ENCODE peak calls at places on chromosomes 1 and 21, in four cellular contexts. M, B, V and H are unnamed samples.

GRCh38 chr21:15343066-15343465 is 278.3 kb upstream of the NRIP1 start:
- DNase-seq in M (no peak), B (no peak), V (no peak), H (no peak)

GRCh38 chr21:22813201-22813600 is 1815.0 kb downstream of the NCAM2 start:
- DNase-seq in M (no peak), B (no peak), V (no peak), H (no peak)

GRCh38 chr1:5982868-5983267 is 9.4 kb downstream of the NPHP4 start:
- DNase-seq in B (no peak), V (no peak), M (no peak), H (no peak)

GRCh38 chr21:43367296-43367695 is 59.6 kb downstream of the SIK1 start:
- DNase-seq in V (no peak), M (no peak), B (no peak), H (no peak)

GRCh38 chr1:24536391-24536840 is 19.5 kb upstream of the NCMAP start:
- DNase-seq in V (peak), B (peak), M (peak), H (peak)

GRCh38 chr1:7771673-7772299 is 690 bp downstream of the VAMP3 start:
- DNase-seq in B (no peak), M (no peak), V (no peak), H (no peak)

GRCh38 chr21:44965251-44966022 is 25.6 kb downstream of the SLX9 start:
- DNase-seq in M (no peak), V (peak), B (no peak), H (no peak)

GRCh38 chr1:94783342-94784264 is 36.6 kb upstream of the SLC44A3 start:
- DNase-seq in M (no peak), B (peak), V (no peak), H (no peak)

GRCh38 chr1:205936846-205937707 is 6.2 kb downstream of the SLC26A9 start:
- DNase-seq in V (no peak), M (no peak), B (no peak), H (no peak)

GRCh38 chr1:56877973-56878372 is 23.4 kb downstream of the C8A start:
- DNase-seq in V (no peak), B (no peak), M (no peak), H (no peak)

GRCh38 chr1:18464665-18465050 is 16.1 kb upstream of the KLHDC7A start:
- DNase-seq in V (no peak), B (no peak), M (no peak), H (no peak)

GRCh38 chr1:56416385-56416972 is 162.9 kb downstream of the PLPP3 start:
- DNase-seq in V (no peak), M (no peak), B (no peak), H (no peak)

GRCh38 chr1:7634841-7635240 is 136.3 kb upstream of the VAMP3 start:
- DNase-seq in V (no peak), B (no peak), M (no peak), H (no peak)

GRCh38 chr1:28249013-28249870 is 10.1 kb upstream of the SESN2 start:
- DNase-seq in V (peak), M (peak), B (no peak), H (no peak)

GRCh38 chr21:41207401-41208388 is 39.7 kb downstream of the BACE2 start:
- DNase-seq in V (peak), M (no peak), B (peak), H (no peak)

GRCh38 chr1:109901508-109902145 is 9.0 kb upstream of the CSF1 start:
- DNase-seq in V (peak), B (no peak), M (no peak), H (no peak)

GRCh38 chr1:228452194-228453021 is 34.8 kb upstream of the RNF187 start:
- DNase-seq in M (no peak), B (no peak), V (no peak), H (no peak)

GRCh38 chr1:239288964-239289535 is 97.3 kb upstream of the CHRM3 start:
- DNase-seq in B (no peak), M (no peak), V (no peak), H (no peak)

GRCh38 chr1:172719066-172719627 is 60.2 kb downstream of the FASLG start:
- DNase-seq in V (no peak), M (no peak), B (peak), H (no peak)

GRCh38 chr1:2604156-2604853 is 17.7 kb downstream of the PRXL2B start:
- DNase-seq in V (no peak), B (no peak), M (no peak), H (no peak)

GRCh38 chr1:71668059-71668458 is 587.2 kb upstream of the ZRANB2 start:
- DNase-seq in M (no peak), V (no peak), B (no peak), H (no peak)

GRCh38 chr1:94593611-94594010 is 52.1 kb upstream of the F3 start:
- DNase-seq in V (no peak), M (no peak), B (no peak), H (no peak)

GRCh38 chr1:209879539-209879938 is 51.8 kb downstream of the UTP25 start:
- DNase-seq in B (no peak), M (no peak), V (no peak), H (no peak)

GRCh38 chr1:209876091-209876800 is 48.5 kb downstream of the UTP25 start:
- DNase-seq in M (no peak), B (no peak), V (no peak), H (no peak)

GRCh38 chr1:209873067-209873810 is 45.5 kb downstream of the UTP25 start:
- DNase-seq in B (peak), M (no peak), V (no peak), H (no peak)

GRCh38 chr1:209877109-209877764 is 49.5 kb downstream of the UTP25 start:
- DNase-seq in M (no peak), B (no peak), V (no peak), H (no peak)

DNA sequence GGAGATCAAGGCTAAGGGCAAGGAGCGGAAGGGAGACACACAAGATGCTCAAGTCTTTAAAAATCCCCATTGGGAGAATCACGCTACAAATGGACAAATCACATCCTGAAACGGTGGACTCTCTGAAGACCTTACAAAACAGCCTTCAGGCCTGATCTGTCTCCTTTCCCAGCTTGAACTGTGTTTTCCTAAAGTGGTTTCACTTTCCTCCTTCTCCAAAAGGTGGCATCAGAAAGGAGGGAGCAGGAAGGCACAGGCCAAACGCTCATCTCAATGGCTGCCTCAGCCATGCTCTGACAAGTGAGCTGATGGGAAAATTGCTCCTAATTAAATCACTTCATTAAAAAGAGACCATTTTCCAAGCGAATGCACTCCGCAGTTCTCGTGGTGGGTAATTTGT is 47.7 kb downstream of the UTP25 start:
- DNase-seq in M (no peak), B (peak), V (no peak), H (no peak)
- TF ChIP-seq CTCF in M (no peak), B (peak), V (no peak), H (no peak)

DNA sequence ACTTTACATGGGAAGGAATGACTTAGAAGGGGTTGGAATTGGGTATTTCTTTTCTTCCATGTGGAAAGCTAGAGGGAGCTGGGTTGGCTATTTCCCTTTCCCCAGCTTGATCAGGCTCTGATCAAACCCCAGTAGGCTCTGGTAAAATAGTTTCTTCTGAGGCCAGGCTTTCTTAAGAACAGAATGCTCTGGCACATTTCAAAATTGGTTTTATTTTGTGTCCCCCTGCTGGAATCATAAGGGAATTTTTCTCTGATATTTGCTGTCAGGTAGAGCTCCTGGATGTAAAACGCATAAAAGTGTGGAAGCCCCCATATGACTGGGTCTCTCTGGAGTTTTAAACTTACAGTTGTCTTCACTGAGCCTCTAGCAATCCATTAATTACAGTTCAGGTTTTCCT is 17.1 kb upstream of the APOBEC4 start:
- DNase-seq in V (no peak), M (no peak), B (no peak), H (no peak)
- TF ChIP-seq CTCF in V (no peak), M (no peak), B (peak), H (no peak)

DNA sequence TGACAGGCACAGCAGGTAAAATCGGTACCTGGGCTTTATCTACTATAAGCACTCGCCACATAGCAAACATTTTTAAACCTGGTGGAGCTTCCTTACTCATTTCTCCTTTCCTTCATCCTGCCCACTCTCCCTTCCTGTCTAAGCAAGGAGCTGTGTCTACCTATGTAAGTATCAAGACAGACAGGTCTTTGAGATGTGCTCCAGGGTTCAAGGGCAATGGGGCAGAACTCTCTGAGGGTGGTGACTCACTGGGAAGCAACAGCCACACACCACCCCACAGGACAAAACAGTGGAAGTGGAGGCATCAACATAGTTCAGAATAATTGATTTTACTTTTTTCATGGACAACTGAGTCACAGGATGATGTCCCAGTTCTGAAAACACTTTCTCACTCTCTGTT is 324.1 kb downstream of the DISC1 start:
- DNase-seq in V (no peak), M (no peak), B (no peak), H (no peak)
- TF ChIP-seq CTCF in V (no peak), M (no peak), B (no peak), H (no peak)

DNA sequence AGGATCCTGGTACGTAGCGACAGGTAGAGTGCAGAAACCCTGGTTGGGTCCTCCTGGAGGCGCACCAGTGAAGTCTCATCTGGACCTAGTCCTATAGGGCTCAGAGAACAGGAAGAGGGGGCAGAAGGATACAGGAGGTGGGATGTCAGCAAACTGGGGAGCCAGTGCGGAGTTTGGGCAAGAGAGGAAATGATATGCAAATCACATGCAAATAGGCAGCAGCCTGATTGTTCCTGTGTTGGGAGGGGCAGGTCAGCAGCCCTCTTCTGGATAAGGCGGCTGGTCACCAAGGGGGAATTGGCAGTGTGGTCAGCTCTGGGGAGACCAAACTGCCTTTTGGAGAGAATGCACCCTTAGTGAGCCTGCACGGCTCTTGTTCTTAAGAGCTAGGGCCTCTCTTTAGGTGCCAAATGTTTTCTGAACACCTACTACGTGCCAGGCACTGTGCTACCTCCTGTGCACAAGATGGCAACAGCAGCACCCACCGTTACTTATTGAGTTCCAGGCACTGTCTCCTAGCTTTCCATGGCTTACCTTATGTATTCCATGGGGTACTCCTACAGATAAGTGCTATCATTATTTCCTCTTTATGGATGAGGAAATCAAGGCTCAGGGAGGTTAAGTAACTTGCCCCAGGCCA is 18.1 kb upstream of the PADI3 start:
- DNase-seq in B (no peak), M (no peak), V (no peak), H (no peak)
- TF ChIP-seq CTCF in B (no peak), M (no peak), V (no peak), H (no peak)

GRCh38 chr1:211099393-211099792 is 34.6 kb downstream of the KCNH1 start:
- DNase-seq in V (no peak), M (no peak), B (no peak), H (no peak)

DNA sequence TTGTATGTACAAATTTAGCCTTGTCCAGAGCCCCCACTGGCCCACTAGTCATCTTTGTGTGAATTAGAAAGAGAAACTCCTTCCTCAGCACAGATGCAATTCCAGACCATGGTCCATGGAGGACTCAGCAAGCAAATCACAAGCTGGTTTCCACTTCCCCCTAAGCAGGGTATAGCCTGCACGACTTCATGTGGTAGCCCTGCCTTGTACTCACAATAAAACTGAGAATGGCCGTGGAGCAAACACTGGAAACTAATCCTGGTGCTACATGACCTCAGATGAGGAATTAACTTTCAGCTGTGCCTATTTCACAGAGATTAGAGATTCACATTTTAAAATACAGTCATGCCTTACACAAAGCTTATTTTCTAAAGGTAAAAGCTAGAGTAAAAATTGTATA is 32.5 kb downstream of the KCNH1 start:
- DNase-seq in V (no peak), B (no peak), M (no peak), H (no peak)
- TF ChIP-seq CTCF in V (no peak), B (no peak), M (no peak), H (no peak)

GRCh38 chr1:11272842-11273594 is at the start of gene UBIAD1:
- DNase-seq in V (peak), M (peak), B (peak), H (peak)
- TF ChIP-seq CTCF in V (no peak), M (no peak), B (peak), H (no peak)

DNA sequence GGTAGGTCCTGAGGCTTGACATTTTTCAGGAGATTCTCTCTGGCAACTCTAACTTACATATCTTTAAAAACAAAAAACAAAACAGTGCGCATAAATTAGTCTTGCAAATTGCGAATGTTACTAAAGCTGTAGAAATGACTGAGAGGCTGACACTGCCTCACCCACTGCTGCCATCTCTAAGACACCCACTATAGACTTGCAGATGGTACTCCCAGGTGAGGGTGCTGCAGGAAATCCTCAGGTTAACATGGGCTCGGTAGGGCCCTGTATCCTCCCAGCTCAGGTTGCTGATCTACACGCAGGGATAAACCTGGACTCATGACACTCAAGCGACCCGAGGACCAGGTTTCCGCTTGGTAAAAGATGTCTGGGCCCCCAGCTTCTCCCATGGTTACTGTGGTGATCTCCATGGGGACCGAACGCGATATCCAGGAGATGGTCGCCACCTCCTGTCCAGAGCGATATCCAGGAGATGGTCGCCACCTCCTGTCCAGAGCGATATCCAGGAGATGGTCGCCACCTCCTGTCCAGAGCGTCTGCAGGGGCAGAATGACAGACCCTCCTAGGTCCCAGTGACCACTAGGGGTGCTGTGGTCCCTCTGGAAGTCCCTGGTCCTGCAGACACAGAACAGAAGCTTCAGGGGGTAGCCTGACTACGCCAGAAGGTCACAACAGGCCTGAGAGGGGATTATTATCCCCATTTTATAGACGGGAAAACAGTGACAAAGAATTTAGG is 16.1 kb upstream of the LY9 start:
- DNase-seq in M (no peak), V (peak), B (no peak), H (no peak)
- TF ChIP-seq CTCF in M (peak), V (peak), B (no peak), H (peak)

GRCh38 chr1:164311376-164311775 is 247.6 kb upstream of the PBX1 start:
- DNase-seq in B (peak), V (no peak), M (no peak), H (no peak)

GRCh38 chr1:164308101-164308500 is 250.9 kb upstream of the PBX1 start:
- DNase-seq in V (no peak), M (no peak), B (no peak), H (no peak)

GRCh38 chr1:164310166-164310565 is 248.8 kb upstream of the PBX1 start:
- DNase-seq in V (no peak), B (peak), M (no peak), H (no peak)
- TF ChIP-seq CTCF in V (no peak), B (no peak), M (no peak), H (no peak)

DNA sequence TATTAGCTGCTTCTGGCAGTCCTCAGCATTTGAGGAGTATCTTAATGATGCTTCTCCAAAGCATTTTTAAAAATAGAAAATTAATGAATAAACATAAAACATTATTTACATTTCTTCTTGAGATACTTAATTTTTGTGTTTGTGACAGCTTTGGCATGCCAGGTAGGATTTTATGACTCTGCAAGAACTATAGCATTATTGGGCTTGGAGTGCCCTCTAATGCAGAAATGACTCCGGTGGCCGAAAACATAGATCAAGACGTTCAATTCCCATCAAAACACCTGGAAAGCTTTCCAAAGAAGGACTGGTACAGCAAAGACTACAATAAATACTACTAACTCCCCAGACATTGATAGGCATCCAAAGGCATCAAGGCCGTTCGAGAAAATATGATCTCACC is 366.4 kb upstream of the CXADR start:
- DNase-seq in M (no peak), B (no peak), V (no peak), H (no peak)
- TF ChIP-seq CTCF in M (no peak), B (peak), V (no peak), H (no peak)

GRCh38 chr21:31515253-31515652 is 144.2 kb upstream of the SOD1 start:
- DNase-seq in B (no peak), V (no peak), M (no peak), H (no peak)

GRCh38 chr21:31511258-31511657 is 148.2 kb upstream of the SOD1 start:
- DNase-seq in V (no peak), B (no peak), M (no peak), H (no peak)

GRCh38 chr21:31517664-31518402 is 141.7 kb upstream of the SOD1 start:
- DNase-seq in M (no peak), B (no peak), V (peak), H (no peak)

GRCh38 chr21:31518580-31518979 is 140.9 kb upstream of the SOD1 start:
- DNase-seq in B (no peak), M (no peak), V (no peak), H (no peak)

GRCh38 chr21:31514598-31514997 is 144.9 kb upstream of the SOD1 start:
- DNase-seq in V (no peak), B (no peak), M (no peak), H (no peak)
- TF ChIP-seq CTCF in V (no peak), B (peak), M (no peak), H (no peak)